ENCODE peak calls at places on chromosomes 16 and 17, in five cellular contexts. I, D, N, E and Y are unnamed samples.
A peak's percentile ranks its signal among the peaks of the same experiment; 100 is the strongest.

GRCh38 chr17:3802461-3803307 is 1.7 kb upstream of the ITGAE start:
- DNase-seq in E (peak; percentile 90), I (no peak), N (no peak), D (no peak), Y (no peak)

GRCh38 chr17:50206604-50207293 is 5.3 kb upstream of the COL1A1 start:
- DNase-seq in N (peak; percentile 91), I (peak; percentile 83), E (peak; percentile 66), D (no peak), Y (no peak)

GRCh38 chr17:50153650-50154575 is 3.4 kb upstream of the PPP1R9B start:
- DNase-seq in N (no peak), D (no peak), E (no peak), I (no peak), Y (no peak)

GRCh38 chr16:61792194-61792904 is 243.9 kb downstream of the CDH8 start:
- DNase-seq in I (no peak), N (no peak), E (no peak), D (no peak), Y (peak; percentile 27)

GRCh38 chr17:6468051-6468790 is 24.0 kb downstream of the PIMREG start:
- DNase-seq in N (no peak), D (no peak), I (no peak), E (no peak), Y (no peak)

GRCh38 chr17:19346351-19347255 is 15.9 kb downstream of the B9D1 start:
- DNase-seq in E (peak; percentile 91), I (no peak), D (no peak), N (peak; percentile 30), Y (no peak)

GRCh38 chr17:81391964-81392908 is 3.0 kb upstream of the BAHCC1 start:
- DNase-seq in I (peak; percentile 53), N (no peak), D (no peak), E (peak; percentile 52), Y (no peak)

GRCh38 chr16:84266451-84266850 is 26.6 kb upstream of the KCNG4 start:
- DNase-seq in N (peak; percentile 92), I (peak; percentile 68), D (peak; percentile 70), E (peak; percentile 47), Y (peak; percentile 48)

GRCh38 chr17:13415877-13416416 is 185.8 kb downstream of the HS3ST3A1 start:
- DNase-seq in E (peak; percentile 89), I (no peak), D (no peak), N (no peak), Y (no peak)

GRCh38 chr17:66339563-66339962 is 37.1 kb downstream of the PRKCA start:
- DNase-seq in N (no peak), E (no peak), I (no peak), D (no peak), Y (no peak)

GRCh38 chr17:81207610-81208581 is 14.9 kb downstream of the CEP131 start:
- DNase-seq in N (no peak), I (no peak), E (no peak), D (no peak), Y (no peak)

DNA sequence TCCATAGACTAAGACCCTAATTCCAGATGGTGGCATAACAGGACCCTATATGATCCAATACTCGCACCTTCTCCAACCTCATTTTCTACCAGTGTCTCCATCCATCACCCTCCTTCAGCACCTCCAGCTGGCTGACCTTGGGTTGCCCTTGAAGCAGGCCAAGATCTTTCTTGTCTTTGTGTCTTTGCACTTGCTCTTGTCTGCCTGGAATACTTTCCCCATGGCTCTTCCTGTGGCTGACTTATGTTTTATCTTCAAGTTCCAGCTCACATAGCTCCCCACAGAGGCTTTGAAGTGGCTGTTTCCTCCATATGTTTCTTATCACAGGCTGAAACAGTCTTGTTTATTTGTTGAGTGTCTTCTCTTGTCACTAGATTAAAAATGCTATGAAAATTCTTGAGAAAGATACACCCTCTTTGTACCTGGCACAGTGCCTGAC is 29.6 kb upstream of the MMD start:
- DNase-seq in I (no peak), E (peak; percentile 69), D (no peak), N (no peak), Y (no peak)
- H3K18ac ChIP-seq in I (no peak overlapping the region), E (peak overlapping the region; percentile 50), D (no peak overlapping the region), N (no peak overlapping the region), Y (no peak overlapping the region)

GRCh38 chr16:89411335-89411850 is 79.0 kb downstream of the ANKRD11 start:
- DNase-seq in N (no peak), E (no peak), D (no peak), I (no peak), Y (no peak)
- H3K4me1 ChIP-seq in N (peaks cover 8% of the 10 kb centered on the region), E (peaks cover 30% of the 10 kb centered on the region), D (peaks cover 40% of the 10 kb centered on the region), I (peaks cover 31% of the 10 kb centered on the region), Y (peaks cover 41% of the 10 kb centered on the region)

DNA sequence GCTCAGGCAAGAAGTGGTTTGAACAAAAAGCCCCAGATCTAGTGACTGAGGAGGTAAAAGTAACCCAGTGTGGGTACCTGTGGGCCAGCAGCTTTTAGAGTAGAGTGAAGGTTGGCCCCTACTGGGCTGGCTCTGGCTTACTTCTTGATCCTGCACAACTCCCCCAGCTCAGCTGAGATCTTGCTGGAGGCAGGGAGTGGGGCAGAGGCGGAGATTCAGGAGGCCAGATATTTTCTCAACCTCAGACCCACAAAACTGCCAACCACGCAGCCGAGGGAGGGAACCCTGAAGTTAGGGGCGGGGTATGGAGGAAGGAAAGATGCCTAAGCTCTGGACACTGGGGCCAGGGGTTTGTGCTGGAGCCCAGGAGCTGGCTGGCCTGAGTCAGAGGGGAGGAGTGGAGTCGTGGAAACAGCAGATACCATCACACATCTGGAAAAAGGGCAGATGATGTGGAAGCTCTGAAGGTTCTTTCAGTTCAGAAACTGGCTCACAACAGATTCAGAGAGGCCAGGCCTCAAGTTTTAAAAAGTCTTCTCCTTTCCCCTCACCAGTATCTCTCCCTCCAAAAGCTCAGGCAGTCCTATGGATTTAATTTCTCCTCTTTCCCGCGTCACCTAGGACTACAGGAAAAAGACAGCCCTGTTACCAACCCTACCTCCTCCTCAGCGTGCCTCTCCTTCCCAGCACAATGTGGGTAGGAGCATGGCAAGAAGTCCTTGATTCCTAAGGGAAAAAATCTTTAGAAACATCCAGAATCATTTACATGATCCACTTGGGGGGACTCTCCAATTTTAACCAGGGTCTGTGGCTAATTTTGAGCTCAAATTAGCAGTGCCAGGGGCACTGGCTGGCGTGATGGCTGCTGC is 48.1 kb downstream of the MYO18A start:
- DNase-seq in E (peak; percentile 86), I (no peak), N (no peak), D (no peak), Y (no peak)
- H3K18ac ChIP-seq in E (peak overlapping the region; percentile 86), I (peak overlapping the region; percentile 48), N (no peak overlapping the region), D (no peak overlapping the region), Y (no peak overlapping the region)

GRCh38 chr17:76560036-76560876 is 20.4 kb downstream of the PRCD start:
- DNase-seq in D (no peak), I (no peak), E (no peak), N (no peak), Y (no peak)
- H3K4me1 ChIP-seq in D (peaks cover 3% of the 10 kb centered on the region), I (peaks cover 2% of the 10 kb centered on the region), E (peaks cover 19% of the 10 kb centered on the region), N (no peaks in the 10 kb centered on the region), Y (no peaks in the 10 kb centered on the region)

GRCh38 chr17:79952265-79952877 is 83.3 kb downstream of the TBC1D16 start:
- DNase-seq in E (no peak), I (no peak), N (no peak), D (no peak), Y (no peak)
- H3K18ac ChIP-seq in E (no peak overlapping the region), I (peak overlapping the region; percentile 44), N (no peak overlapping the region), D (peak overlapping the region; percentile 80), Y (peak overlapping the region; percentile 7)